ENCODE peak calls at places on chromosomes 6 and 20, in four cellular contexts. I is activated CD4-positive, alpha-beta T cell treated with anti-CD3 and anti-CD28 coated beads for 48 hours; G is neural crest cell; B is omental fat pad. T is an unnamed sample.

GRCh38 chr6:15709665-15710269 is 46.9 kb upstream of the DTNBP1 start:
- DNase-seq in I (no peak), B (no peak), G (no peak), T (no peak)

GRCh38 chr6:45619994-45620471 is 242.3 kb upstream of the SUPT3H start:
- DNase-seq in B (no peak), I (peak), G (no peak), T (no peak)

GRCh38 chr6:20932284-20932683 is 398.0 kb downstream of the CDKAL1 start:
- DNase-seq in G (no peak), B (no peak), I (no peak), T (no peak)

GRCh38 chr6:166021429-166021828 is 146.2 kb downstream of the TBXT start:
- DNase-seq in B (no peak), I (no peak), G (no peak), T (no peak)

GRCh38 chr6:163414367-163415175 is at the start of gene QKI:
- DNase-seq in G (peak), B (no peak), I (peak), T (peak)

GRCh38 chr6:169618526-169619490 is 83.0 kb downstream of the WDR27 start:
- DNase-seq in G (no peak), I (no peak), B (no peak), T (no peak)

GRCh38 chr6:108080010-108080780 is 5.7 kb upstream of the OSTM1 start:
- DNase-seq in B (no peak), G (no peak), I (no peak), T (no peak)

GRCh38 chr6:138492871-138493270 is 6.4 kb downstream of the NHSL1 start:
- DNase-seq in B (no peak), G (no peak), I (no peak), T (no peak)

GRCh38 chr6:34555328-34555727 is 801 bp downstream of the SPDEF start:
- DNase-seq in G (no peak), B (no peak), I (no peak), T (no peak)

GRCh38 chr20:15220009-15220656 is 882.7 kb upstream of the FLRT3 start:
- DNase-seq in I (no peak), B (no peak), G (no peak), T (no peak)

GRCh38 chr20:29497261-29497671 is 1760.2 kb upstream of the DEFB115 start:
- DNase-seq in G (no peak), I (peak), B (no peak), T (no peak)

GRCh38 chr20:34798871-34799270 is 26.6 kb downstream of the NCOA6 start:
- DNase-seq in I (no peak), G (no peak), B (no peak), T (no peak)

GRCh38 chr20:29743101-29743931 is 1514.1 kb upstream of the DEFB115 start:
- DNase-seq in I (no peak), G (no peak), B (no peak), T (no peak)

GRCh38 chr6:28161410-28162079 is 19.9 kb downstream of the ZKSCAN8 start:
- DNase-seq in I (peak), G (peak), B (peak), T (peak)

GRCh38 chr6:147642458-147642857 is 134.0 kb downstream of the SAMD5 start:
- DNase-seq in G (no peak), B (no peak), I (no peak), T (no peak)

GRCh38 chr20:62149532-62150235 is 6.1 kb downstream of the SS18L1 start:
- DNase-seq in B (no peak), I (no peak), G (no peak), T (no peak)

GRCh38 chr6:131945971-131946370 is 5.2 kb downstream of the CCN2 start:
- DNase-seq in B (no peak), I (no peak), G (no peak), T (no peak)

GRCh38 chr20:50672400-50673145 is 18.8 kb downstream of the RIPOR3 start:
- DNase-seq in G (no peak), B (no peak), I (no peak), T (no peak)

GRCh38 chr6:124887872-124888580 is 74.2 kb upstream of the RNF217 start:
- DNase-seq in G (no peak), I (no peak), B (no peak), T (no peak)

GRCh38 chr6:87154641-87155271 is 609 bp upstream of the ZNF292 start:
- DNase-seq in I (peak), G (no peak), B (no peak), T (no peak)

GRCh38 chr20:64021124-64021975 is 14.6 kb upstream of the C20orf204 start:
- DNase-seq in B (no peak), G (no peak), I (no peak), T (no peak)

T was measured in breast epithelium.